ENCODE peak calls at places on chromosomes 7 and 10, in seven cellular contexts. E is HCT116, N is mesendoderm, M is MM.1S, U is mammary epithelial cell, V is HepG2, C is kidney. H is an unnamed sample.
A peak's percentile ranks its signal among the peaks of the same experiment; 100 is the strongest.

GRCh38 chr7:27546610-27547009 is 116.1 kb downstream of the HIBADH start:
- DNase-seq in E (no peak), N (no peak), M (no peak), U (peak; percentile 48), V (no peak), C (no peak), H (no peak)

GRCh38 chr10:59868974-59869940 is 37.1 kb downstream of the CCDC6 start:
- DNase-seq in E (no peak), N (no peak), M (no peak), U (no peak), V (no peak), C (no peak), H (no peak)

GRCh38 chr10:33133557-33133956 is 175.5 kb upstream of the ITGB1 start:
- DNase-seq in E (no peak), N (no peak), M (no peak), U (peak; percentile 46), V (no peak), C (no peak), H (no peak)

GRCh38 chr7:12729112-12729511 is 41.7 kb downstream of the ARL4A start:
- DNase-seq in E (no peak), N (peak; percentile 46), M (no peak), U (no peak), V (peak; percentile 18), C (no peak), H (peak; percentile 54)

GRCh38 chr7:123751816-123752215 is 3.0 kb upstream of the WASL start:
- DNase-seq in E (no peak), N (no peak), M (no peak), U (no peak), V (no peak), C (no peak), H (no peak)

GRCh38 chr7:108002726-108003590 is at the start of gene LAMB1:
- DNase-seq in E (no peak), N (peak; percentile 84), M (no peak), U (peak; percentile 64), V (peak; percentile 73), C (peak; percentile 94), H (peak; percentile 89)

GRCh38 chr7:130990178-130990832 is 256.3 kb upstream of the KLF14 start:
- DNase-seq in E (no peak), N (no peak), M (no peak), U (no peak), V (no peak), C (no peak), H (peak; percentile 87)

GRCh38 chr7:38309555-38309954 is 36.1 kb upstream of the TARP start:
- DNase-seq in E (no peak), N (no peak), M (no peak), U (no peak), V (no peak), C (no peak), H (no peak)

GRCh38 chr7:23893172-23893941 is 183.3 kb downstream of the STK31 start:
- DNase-seq in E (no peak), N (no peak), M (no peak), U (peak; percentile 33), V (no peak), C (no peak), H (no peak)
- H3K9ac ChIP-seq in E (no peak overlapping the region), N (no peak overlapping the region), M (no peak overlapping the region), U (no peak overlapping the region), V (no peak overlapping the region), C (no peak overlapping the region), H (no peak overlapping the region)

GRCh38 chr7:96993980-96994379 is 11.4 kb upstream of the DLX6 start:
- DNase-seq in E (no peak), N (no peak), M (no peak), U (no peak), V (no peak), C (no peak), H (no peak)
- H3K9ac ChIP-seq in E (no peak overlapping the region), N (no peak overlapping the region), M (no peak overlapping the region), U (no peak overlapping the region), V (no peak overlapping the region), C (no peak overlapping the region), H (no peak overlapping the region)

GRCh38 chr10:132842397-132842796 is 56.5 kb upstream of the NKX6-2 start:
- DNase-seq in E (no peak), N (no peak), M (no peak), U (no peak), V (no peak), C (no peak), H (no peak)
- H3K9ac ChIP-seq in E (no peak overlapping the region), N (no peak overlapping the region), M (no peak overlapping the region), U (no peak overlapping the region), V (no peak overlapping the region), C (no peak overlapping the region), H (no peak overlapping the region)

GRCh38 chr7:148732862-148733261 is 34.2 kb downstream of the CUL1 start:
- DNase-seq in E (no peak), N (peak; percentile 39), M (no peak), U (no peak), V (no peak), C (no peak), H (no peak)
- H3K9ac ChIP-seq in E (no peak overlapping the region), N (no peak overlapping the region), M (no peak overlapping the region), U (no peak overlapping the region), V (no peak overlapping the region), C (no peak overlapping the region), H (no peak overlapping the region)

DNA sequence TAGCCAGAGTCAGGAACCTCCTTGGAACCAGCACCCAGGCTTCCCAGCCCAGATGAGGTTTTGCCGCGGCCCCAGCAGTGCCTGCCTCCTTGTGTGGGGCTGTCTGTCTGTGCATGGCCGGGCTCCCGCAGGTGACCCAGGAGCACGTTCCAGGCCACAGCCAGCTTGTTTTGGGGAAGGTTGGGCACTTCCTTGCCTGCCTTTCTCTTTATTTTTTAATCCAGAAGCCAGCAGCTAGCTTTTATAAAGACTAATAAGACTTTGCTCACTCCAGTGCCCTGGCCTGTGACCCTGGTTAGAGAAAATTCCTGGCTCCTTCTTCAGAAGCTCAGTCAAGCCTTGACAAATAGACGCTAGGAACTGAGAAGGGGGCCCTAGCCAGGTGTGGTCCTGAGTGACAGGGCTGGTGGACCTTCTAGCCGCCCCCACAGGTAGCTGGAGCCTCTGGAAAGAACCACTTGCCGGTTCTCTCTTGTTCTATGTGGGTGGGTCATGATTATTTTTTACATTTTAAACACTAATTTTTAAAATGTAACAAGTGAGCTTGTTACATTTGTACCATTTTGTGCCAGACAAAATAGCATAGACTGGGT is 837 bp downstream of the SLC29A3 start:
- DNase-seq in E (no peak), N (no peak), M (no peak), U (no peak), V (no peak), C (no peak), H (no peak)
- H3K9ac ChIP-seq in E (peak overlapping the region; percentile 77), N (peak overlapping the region; percentile 96), M (peak overlapping the region; percentile 65), U (no peak overlapping the region), V (peak overlapping the region; percentile 78), C (no peak overlapping the region), H (peak overlapping the region; percentile 86)

GRCh38 chr7:54837761-54838539 is 78.9 kb upstream of the SEC61G start:
- DNase-seq in E (no peak), N (no peak), M (no peak), U (no peak), V (no peak), C (no peak), H (no peak)

GRCh38 chr7:54841772-54842707 is 83.0 kb upstream of the SEC61G start:
- DNase-seq in E (peak; percentile 33), N (peak; percentile 40), M (no peak), U (no peak), V (peak; percentile 36), C (no peak), H (peak; percentile 31)

GRCh38 chr7:54837167-54837566 is 78.2 kb upstream of the SEC61G start:
- DNase-seq in E (no peak), N (no peak), M (no peak), U (no peak), V (no peak), C (no peak), H (no peak)

GRCh38 chr7:54838540-54838925 is 79.5 kb upstream of the SEC61G start:
- DNase-seq in E (no peak), N (no peak), M (no peak), U (no peak), V (no peak), C (no peak), H (no peak)

DNA sequence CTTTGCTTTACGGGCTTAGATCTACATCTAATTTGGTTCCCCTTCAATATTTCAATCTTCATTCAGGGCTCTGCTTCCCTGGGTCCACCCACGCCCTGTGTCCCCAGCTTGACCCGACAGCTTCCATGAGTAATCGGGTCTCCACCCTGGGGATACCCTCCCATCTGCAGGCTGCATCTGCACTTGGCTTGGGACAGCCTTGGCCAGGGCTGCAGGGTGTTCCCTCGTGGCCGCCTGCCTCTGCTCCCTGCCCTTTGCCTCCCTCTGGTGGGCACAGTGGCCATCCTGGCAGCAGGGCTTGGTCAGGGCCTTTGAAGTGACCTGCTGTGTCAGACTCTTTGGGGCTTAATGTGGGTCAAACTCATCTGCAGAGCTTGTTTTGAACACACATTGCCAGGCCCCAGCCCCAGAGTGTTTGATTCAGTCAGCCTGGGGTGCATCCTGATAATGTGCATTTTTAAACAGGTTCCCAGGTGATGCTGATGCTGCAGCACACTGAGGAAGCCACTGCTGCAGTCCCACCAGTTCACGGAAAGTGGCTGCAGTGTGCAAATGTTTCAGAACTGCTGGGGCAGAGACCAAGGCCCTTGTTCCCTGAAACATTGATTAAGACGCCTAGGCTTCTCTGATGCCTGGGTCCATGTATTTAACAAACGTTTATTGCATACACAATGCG is 80.7 kb upstream of the SEC61G start:
- DNase-seq in E (peak; percentile 51), N (peak; percentile 64), M (no peak), U (peak; percentile 73), V (peak; percentile 20), C (peak; percentile 83), H (peak; percentile 54)
- H3K9ac ChIP-seq in E (no peak overlapping the region), N (no peak overlapping the region), M (no peak overlapping the region), U (no peak overlapping the region), V (no peak overlapping the region), C (no peak overlapping the region), H (no peak overlapping the region)

DNA sequence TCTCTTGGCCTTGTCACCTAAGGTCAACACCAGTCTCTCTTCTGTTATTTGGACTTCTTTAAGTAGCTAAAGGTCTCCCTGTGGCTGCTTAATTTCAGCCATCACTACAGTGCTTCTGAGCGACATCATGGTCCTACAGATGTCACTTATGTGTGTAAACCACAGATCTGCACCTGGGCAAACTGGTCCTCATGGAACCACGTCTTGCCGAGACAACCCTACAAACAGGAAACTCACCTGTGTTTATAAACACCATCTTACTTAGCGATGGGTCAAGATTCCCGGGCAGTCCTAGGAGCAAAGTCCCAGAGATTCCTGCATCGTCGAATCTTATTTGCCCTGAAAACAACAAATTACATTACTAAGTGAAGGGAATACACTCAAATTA is 27.8 kb downstream of the KLF6 start:
- DNase-seq in E (no peak), N (no peak), M (peak; percentile 77), U (no peak), V (no peak), C (no peak), H (no peak)
- H3K9ac ChIP-seq in E (no peak overlapping the region), N (no peak overlapping the region), M (peak overlapping the region; percentile 52), U (peak overlapping the region; percentile 68), V (no peak overlapping the region), C (no peak overlapping the region), H (no peak overlapping the region)

DNA sequence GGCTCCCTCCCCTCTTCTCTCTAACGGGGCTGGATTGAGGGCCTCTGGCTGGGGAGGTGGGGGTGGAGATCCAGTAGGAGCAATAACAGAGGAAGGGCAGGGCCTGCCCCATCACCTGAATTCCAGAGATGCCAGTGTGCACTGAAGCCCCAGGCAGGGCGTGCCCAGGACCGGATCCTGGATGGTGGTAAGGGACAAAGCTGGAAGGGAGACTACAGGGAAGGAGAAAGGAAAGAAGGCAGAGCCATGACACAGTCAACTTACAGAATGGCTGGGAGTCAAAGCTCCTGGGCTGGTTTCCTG is 647 bp downstream of the TMEM139 start:
- DNase-seq in E (no peak), N (peak; percentile 25), M (no peak), U (peak; percentile 43), V (peak; percentile 30), C (peak; percentile 88), H (peak; percentile 81)
- H3K9ac ChIP-seq in E (peak overlapping the region; percentile 46), N (peak overlapping the region; percentile 39), M (no peak overlapping the region), U (peak overlapping the region; percentile 62), V (peak overlapping the region; percentile 76), C (no peak overlapping the region), H (peak overlapping the region; percentile 94)

GRCh38 chr7:98186452-98187137 is 24.6 kb upstream of the BHLHA15 start:
- DNase-seq in E (no peak), N (no peak), M (no peak), U (no peak), V (no peak), C (no peak), H (no peak)
- H3K9ac ChIP-seq in E (no peak overlapping the region), N (no peak overlapping the region), M (no peak overlapping the region), U (no peak overlapping the region), V (no peak overlapping the region), C (no peak overlapping the region), H (no peak overlapping the region)

H was measured in colonic mucosa.